ENCODE peak calls at places on chromosomes 2 and 18, in six cellular contexts. D, N, M, Y, J and W are unnamed samples.

GRCh38 chr2:237632991-237633629 is 5.7 kb downstream of the LRRFIP1 start:
- DNase-seq in N (no peak), M (no peak), D (no peak), Y (no peak), J (no peak), W (peak)

GRCh38 chr2:187567126-187567525 is 12.9 kb upstream of the TFPI start:
- DNase-seq in Y (no peak), M (no peak), D (peak), N (no peak), J (no peak), W (no peak)

GRCh38 chr2:156189143-156189542 is 143.4 kb downstream of the NR4A2 start:
- DNase-seq in Y (no peak), D (peak), M (no peak), J (no peak), N (no peak), W (no peak)

GRCh38 chr2:134216152-134216829 is 37.6 kb upstream of the MGAT5 start:
- DNase-seq in M (no peak), N (no peak), Y (no peak), D (no peak), J (no peak), W (peak)

GRCh38 chr18:54181856-54182612 is 42.4 kb downstream of the MBD2 start:
- DNase-seq in N (no peak), M (no peak), Y (no peak), D (no peak), J (no peak), W (no peak)

GRCh38 chr2:30456106-30456505 is 9.1 kb downstream of the LCLAT1 start:
- DNase-seq in M (no peak), N (no peak), D (no peak), J (no peak), Y (no peak), W (no peak)

GRCh38 chr2:205686231-205687017 is 4.1 kb downstream of the NRP2 start:
- DNase-seq in J (no peak), D (no peak), Y (no peak), M (peak), N (no peak), W (no peak)

GRCh38 chr2:94871226-94872087 is at the start of gene TEKT4:
- DNase-seq in N (no peak), M (peak), J (no peak), D (no peak), Y (no peak), W (no peak)

GRCh38 chr2:171482308-171482707 is 40.0 kb upstream of the CYBRD1 start:
- DNase-seq in J (no peak), M (no peak), D (no peak), N (no peak), Y (no peak), W (no peak)

GRCh38 chr18:2971741-2972552 is 41.0 kb downstream of the LPIN2 start:
- DNase-seq in M (no peak), N (no peak), J (no peak), D (no peak), Y (peak), W (no peak)

GRCh38 chr2:120856421-120856862 is 120.8 kb downstream of the GLI2 start:
- DNase-seq in Y (no peak), J (no peak), D (no peak), M (no peak), N (no peak), W (peak)

GRCh38 chr2:74876081-74876886 is 42.4 kb downstream of the HK2 start:
- DNase-seq in J (peak), Y (peak), N (no peak), D (peak), M (peak), W (peak)

GRCh38 chr2:8544786-8545631 is 136.8 kb upstream of the ID2 start:
- DNase-seq in D (peak), N (peak), J (peak), M (no peak), Y (peak), W (no peak)

GRCh38 chr2:32632089-32632488 is 4.2 kb downstream of the TTC27 start:
- DNase-seq in M (no peak), D (no peak), N (peak), J (peak), Y (no peak), W (no peak)

GRCh38 chr18:41170346-41170745 is 784.7 kb upstream of the PIK3C3 start:
- DNase-seq in D (no peak), J (no peak), M (no peak), Y (no peak), N (no peak), W (peak)

GRCh38 chr2:135960150-135960549 is 25.3 kb downstream of the DARS1 start:
- DNase-seq in N (no peak), M (no peak), J (no peak), D (no peak), Y (no peak), W (no peak)

GRCh38 chr18:9735238-9735637 is 27.1 kb downstream of the RAB31 start:
- DNase-seq in N (no peak), D (peak), J (no peak), Y (no peak), M (no peak), W (no peak)

GRCh38 chr2:232336956-232337700 is 41.4 kb upstream of the ALPP start:
- DNase-seq in M (peak), Y (no peak), J (no peak), D (no peak), N (no peak), W (no peak)

GRCh38 chr2:68119504-68119903 is 38.2 kb upstream of the PNO1 start:
- DNase-seq in N (no peak), Y (no peak), M (no peak), J (no peak), D (no peak), W (no peak)

GRCh38 chr2:231181848-231182247 is 16.6 kb upstream of the ARMC9 start:
- DNase-seq in Y (peak), N (no peak), J (peak), M (no peak), D (peak), W (no peak)

GRCh38 chr18:22018366-22018765 is 151.0 kb upstream of the GATA6 start:
- DNase-seq in N (no peak), D (peak), J (no peak), M (no peak), Y (no peak), W (no peak)

GRCh38 chr2:219445220-219445631 is 10.6 kb downstream of the SPEG start:
- DNase-seq in M (no peak), J (no peak), N (no peak), Y (no peak), D (no peak), W (no peak)

GRCh38 chr18:76394780-76395476 is 100.1 kb downstream of the ZNF516 start:
- DNase-seq in N (no peak), J (no peak), M (no peak), D (no peak), Y (no peak), W (peak)

GRCh38 chr2:38170098-38170497 is 94.1 kb upstream of the CYP1B1 start:
- DNase-seq in Y (no peak), M (no peak), D (no peak), J (no peak), N (no peak), W (no peak)

GRCh38 chr18:43587538-43588153 is 310.4 kb upstream of the SYT4 start:
- DNase-seq in J (peak), Y (no peak), D (peak), N (no peak), M (no peak), W (peak)

GRCh38 chr2:28009732-28010131 is 119.2 kb downstream of the BABAM2 start:
- DNase-seq in N (no peak), M (no peak), J (no peak), Y (no peak), D (no peak), W (no peak)

GRCh38 chr18:76432970-76433767 is 61.9 kb downstream of the ZNF516 start:
- DNase-seq in M (no peak), N (no peak), Y (no peak), D (no peak), J (no peak), W (no peak)

GRCh38 chr2:237695201-237695780 is 67.9 kb downstream of the LRRFIP1 start:
- DNase-seq in N (peak), D (no peak), Y (peak), J (peak), M (no peak), W (no peak)

GRCh38 chr2:212994976-212995375 is 156.4 kb downstream of the IKZF2 start:
- DNase-seq in D (no peak), M (no peak), J (no peak), Y (no peak), N (no peak), W (no peak)

GRCh38 chr18:23484783-23485182 is 18.5 kb upstream of the RMC1 start:
- DNase-seq in Y (no peak), D (no peak), M (no peak), J (no peak), N (no peak), W (no peak)

GRCh38 chr2:240482141-240482540 is 46.7 kb downstream of the GPC1 start:
- DNase-seq in M (no peak), D (no peak), J (no peak), N (no peak), Y (no peak), W (no peak)

GRCh38 chr2:236262238-236262637 is 2.0 kb downstream of the ASB18 start:
- DNase-seq in N (no peak), M (no peak), Y (no peak), D (no peak), J (no peak), W (no peak)

GRCh38 chr18:7273301-7273911 is 42.5 kb downstream of the LRRC30 start:
- DNase-seq in M (no peak), D (no peak), J (no peak), N (no peak), Y (no peak), W (no peak)

GRCh38 chr2:168438553-168438952 is 17.5 kb upstream of the CERS6 start:
- DNase-seq in D (no peak), J (no peak), N (no peak), Y (no peak), M (no peak), W (no peak)

GRCh38 chr18:13538630-13539029 is 187.7 kb downstream of the FAM210A start:
- DNase-seq in D (no peak), Y (no peak), M (no peak), N (no peak), J (no peak), W (no peak)

GRCh38 chr2:167333245-167333644 is 445.0 kb downstream of the XIRP2 start:
- DNase-seq in D (no peak), J (no peak), N (no peak), Y (no peak), M (no peak), W (no peak)

GRCh38 chr2:112996635-112997034 is 8.6 kb upstream of the IL36A start:
- DNase-seq in N (no peak), Y (no peak), M (no peak), D (no peak), J (no peak), W (no peak)

GRCh38 chr2:201419057-201419635 is 32.1 kb downstream of the TRAK2 start:
- DNase-seq in Y (no peak), D (no peak), M (no peak), N (no peak), J (peak), W (no peak)

GRCh38 chr2:233464531-233465240 is 101.9 kb downstream of the USP40 start:
- DNase-seq in Y (no peak), M (no peak), N (no peak), D (no peak), J (no peak), W (no peak)
- TF ChIP-seq JUND in Y (no peak), M (no peak), N (no peak), D (no peak), J (no peak), W (no peak)

DNA sequence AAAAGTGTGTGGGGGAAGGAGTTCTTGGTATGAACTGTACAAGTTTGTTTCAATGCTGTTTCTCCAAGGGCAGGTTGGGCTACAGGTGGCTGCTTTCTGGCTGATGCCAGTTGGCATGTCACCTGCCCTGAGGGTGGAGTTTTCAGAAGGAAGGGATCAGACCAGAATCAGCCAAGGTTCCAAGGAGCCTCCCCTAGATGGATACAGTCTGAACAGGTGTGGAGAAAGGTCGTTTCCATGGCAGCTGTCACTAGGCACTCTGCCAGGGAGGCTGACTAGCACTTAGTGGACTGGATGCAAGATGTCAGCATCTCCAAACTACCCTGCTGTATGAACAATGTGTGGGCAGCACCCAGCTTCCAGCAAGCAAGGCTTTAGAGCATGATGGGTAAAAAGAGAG is 444.4 kb upstream of the HNRNPA3 start:
- DNase-seq in N (no peak), J (no peak), Y (no peak), M (no peak), D (no peak), W (peak)
- TF ChIP-seq JUND in N (no peak), J (no peak), Y (no peak), M (no peak), D (no peak), W (no peak)

GRCh38 chr2:242052421-242052820 is 182.9 kb downstream of the RTP5 start:
- DNase-seq in M (no peak), Y (no peak), J (no peak), D (no peak), N (no peak), W (no peak)
- TF ChIP-seq JUND in M (no peak), Y (no peak), J (no peak), D (no peak), N (no peak), W (no peak)

GRCh38 chr18:75132931-75133525 is 75.9 kb downstream of the PTGR3 start:
- DNase-seq in D (no peak), J (no peak), N (no peak), M (peak), Y (no peak), W (peak)

GRCh38 chr18:75137346-75137877 is 71.5 kb downstream of the PTGR3 start:
- DNase-seq in M (peak), J (no peak), D (no peak), N (no peak), Y (no peak), W (no peak)

GRCh38 chr18:75133721-75134645 is 75.0 kb downstream of the PTGR3 start:
- DNase-seq in M (peak), N (no peak), D (no peak), J (no peak), Y (no peak), W (no peak)

GRCh38 chr18:75132471-75132870 is 76.5 kb downstream of the PTGR3 start:
- DNase-seq in J (no peak), D (no peak), N (no peak), Y (no peak), M (peak), W (no peak)

DNA sequence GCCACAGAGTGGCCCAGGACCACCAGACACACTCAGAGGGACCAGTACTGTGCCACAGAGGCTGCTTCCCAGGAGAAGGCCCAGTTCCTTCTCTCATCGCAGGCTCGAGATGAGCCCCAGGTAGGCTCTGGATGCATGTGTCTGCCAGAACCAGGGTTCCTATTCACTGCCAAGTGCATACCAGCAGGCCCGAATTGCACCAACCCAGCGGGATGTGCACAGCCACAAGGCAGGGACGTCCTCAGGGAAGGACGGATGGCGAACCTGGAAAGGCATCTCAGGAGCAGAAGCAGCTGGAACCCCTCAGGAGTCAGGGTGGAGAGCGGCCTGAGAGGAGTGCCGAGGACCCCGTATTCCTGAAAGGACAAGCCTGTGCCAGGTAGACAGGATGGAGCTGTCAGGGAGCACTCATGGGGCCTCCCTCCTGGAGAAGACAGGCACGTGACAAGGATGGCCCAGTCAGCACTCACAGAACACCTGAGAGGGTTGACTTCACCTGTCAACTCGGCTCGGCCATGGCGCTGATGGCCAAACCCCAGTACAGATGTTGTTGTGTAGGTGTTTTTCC is 73.7 kb downstream of the PTGR3 start:
- DNase-seq in Y (no peak), J (no peak), N (no peak), M (peak), D (no peak), W (no peak)
- TF ChIP-seq JUND in Y (no peak), J (no peak), N (no peak), M (no peak), D (no peak), W (no peak)

DNA sequence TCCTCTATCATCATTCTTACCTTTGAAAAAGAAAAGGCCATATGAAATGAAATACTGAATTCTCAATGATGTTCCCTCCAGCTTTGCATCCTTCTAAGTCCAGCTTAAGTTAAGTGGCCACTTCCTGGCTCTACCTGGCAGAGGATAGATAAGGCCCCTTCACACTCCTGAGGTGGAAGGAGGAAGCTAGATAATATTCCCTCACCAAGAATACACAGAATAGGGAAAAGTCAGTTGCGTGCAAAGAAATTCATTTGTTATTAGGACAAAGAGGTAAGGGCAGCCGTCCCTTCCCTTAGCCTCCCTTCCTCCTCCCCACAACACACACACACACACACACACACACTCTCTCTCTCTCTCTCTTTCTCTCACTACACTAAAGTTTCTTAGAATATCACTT is 37.5 kb downstream of the OLA1 start:
- DNase-seq in N (no peak), M (no peak), J (peak), Y (no peak), D (no peak), W (no peak)
- TF ChIP-seq JUND in N (no peak), M (no peak), J (peak), Y (no peak), D (no peak), W (no peak)

DNA sequence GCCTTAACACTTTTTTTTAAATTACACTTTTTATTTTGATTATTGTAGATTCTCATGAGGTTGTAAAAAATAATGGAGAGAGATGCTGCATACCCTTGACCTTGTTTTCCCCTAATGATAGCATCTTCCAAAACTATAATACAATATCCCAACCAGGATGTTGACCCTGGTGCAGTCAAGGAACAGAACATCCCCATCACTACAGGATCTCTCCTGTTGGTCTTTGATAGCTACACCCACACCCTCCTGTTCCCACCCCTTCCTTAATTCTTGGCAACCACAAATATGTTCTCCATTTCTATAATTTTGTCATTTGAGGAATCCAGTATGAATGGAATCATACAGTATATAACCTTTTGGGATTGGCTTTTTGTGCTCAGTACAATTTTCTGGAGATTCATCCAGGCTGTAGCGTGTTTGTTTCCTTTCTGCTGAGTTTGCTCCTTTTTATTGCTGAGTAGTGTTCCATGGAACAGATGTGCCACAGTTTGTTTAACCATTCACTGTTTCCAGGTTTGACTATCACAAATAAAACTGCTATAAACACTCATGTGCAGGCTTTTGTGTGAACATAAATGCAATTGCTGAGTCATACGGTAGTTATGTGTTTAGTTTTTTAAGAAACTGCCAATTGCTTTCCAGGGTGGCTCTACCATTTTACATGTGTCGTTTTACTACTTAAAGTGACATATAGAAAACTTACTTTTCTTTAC is 22.2 kb downstream of the MCFD2 start:
- DNase-seq in J (no peak), D (no peak), Y (no peak), M (no peak), N (no peak), W (no peak)
- TF ChIP-seq JUND in J (no peak), D (no peak), Y (no peak), M (no peak), N (no peak), W (no peak)

GRCh38 chr18:61432590-61432989 is 99.4 kb downstream of the CDH20 start:
- DNase-seq in N (no peak), Y (no peak), M (no peak), D (no peak), J (no peak), W (no peak)

GRCh38 chr18:61435064-61435652 is 101.9 kb downstream of the CDH20 start:
- DNase-seq in D (peak), J (peak), M (no peak), N (peak), Y (no peak), W (peak)
- TF ChIP-seq JUND in D (no peak), J (no peak), M (no peak), N (no peak), Y (no peak), W (no peak)